ENCODE peak calls at places on chromosomes 1 and 21, in ten cellular contexts. Q, O, P, B, K, F, I, D, N and W are unnamed samples. For H3K4me1, the result is how much of the 10 kb centered on the place peaks cover.

GRCh38 chr1:19452221-19452663 is 33.1 kb downstream of the CAPZB start:
- DNase-seq in Q (no peak), D (no peak), B (no peak), K (no peak), O (no peak), F (no peak), I (no peak), P (no peak), N (peak), W (no peak)

GRCh38 chr1:9455487-9456237 is 83.6 kb upstream of the SLC25A33 start:
- DNase-seq in I (peak), K (peak), D (peak), B (peak), P (peak), F (peak), Q (peak), O (peak), N (peak), W (peak)

GRCh38 chr1:14267991-14268390 is 330.5 kb upstream of the KAZN start:
- DNase-seq in P (no peak), D (no peak), I (no peak), K (no peak), N (no peak), Q (no peak), O (no peak), F (no peak), B (no peak), W (no peak)

GRCh38 chr1:10975567-10976326 is 36.7 kb upstream of the TARDBP start:
- DNase-seq in P (no peak), K (no peak), I (peak), Q (no peak), F (peak), O (peak), D (no peak), B (no peak), N (peak), W (peak)

GRCh38 chr1:66416295-66416694 is 117.7 kb upstream of the SGIP1 start:
- DNase-seq in I (no peak), K (no peak), D (no peak), B (no peak), O (no peak), P (no peak), N (no peak), F (no peak), Q (no peak), W (no peak)

GRCh38 chr21:34018185-34018584 is 55.2 kb upstream of the MRPS6 start:
- DNase-seq in O (no peak), F (no peak), P (no peak), K (no peak), Q (no peak), D (no peak), I (no peak), B (no peak), N (no peak), W (no peak)

GRCh38 chr1:235741294-235741693 is 91.7 kb upstream of the GNG4 start:
- DNase-seq in N (no peak), F (no peak), B (no peak), P (no peak), K (no peak), D (no peak), Q (no peak), I (no peak), O (peak), W (no peak)

GRCh38 chr1:6245869-6246496 is 2.0 kb downstream of the HES3 start:
- DNase-seq in I (peak), O (peak), Q (peak), F (no peak), K (no peak), B (peak), D (no peak), N (no peak), P (no peak), W (no peak)

GRCh38 chr1:23196627-23197328 is 20.5 kb downstream of the HTR1D start:
- DNase-seq in Q (no peak), B (no peak), P (no peak), I (no peak), K (no peak), F (no peak), O (peak), D (peak), N (no peak), W (no peak)

GRCh38 chr1:212218911-212219310 is 66.3 kb upstream of the PPP2R5A start:
- DNase-seq in K (no peak), N (no peak), Q (no peak), D (no peak), F (no peak), B (no peak), O (no peak), P (no peak), I (no peak), W (no peak)

GRCh38 chr1:66446261-66447001 is 87.5 kb upstream of the SGIP1 start:
- DNase-seq in O (peak), K (peak), F (no peak), B (no peak), I (no peak), P (no peak), D (no peak), N (peak), Q (peak), W (peak)

GRCh38 chr21:28069446-28069845 is 923.2 kb downstream of the LTN1 start:
- DNase-seq in K (no peak), N (no peak), I (no peak), P (no peak), D (no peak), Q (no peak), O (no peak), B (no peak), F (no peak), W (no peak)

GRCh38 chr1:58162952-58163550 is 383.5 kb downstream of the OMA1 start:
- DNase-seq in Q (peak), I (peak), P (peak), B (peak), K (peak), D (peak), O (peak), N (peak), F (peak), W (peak)

GRCh38 chr1:161198206-161198876 is 513 bp downstream of the ADAMTS4 start:
- DNase-seq in P (no peak), D (no peak), Q (no peak), O (no peak), N (no peak), B (no peak), K (no peak), I (no peak), F (no peak), W (no peak)

GRCh38 chr1:221118938-221119320 is 239.7 kb downstream of the HLX start:
- DNase-seq in Q (no peak), P (no peak), D (no peak), I (no peak), K (no peak), N (no peak), O (no peak), F (no peak), B (no peak), W (no peak)

GRCh38 chr1:111597433-111597832 is 22.2 kb upstream of the RAP1A start:
- DNase-seq in B (no peak), O (no peak), K (no peak), F (no peak), D (no peak), P (no peak), N (no peak), I (no peak), Q (no peak), W (no peak)

GRCh38 chr1:21781971-21782867 is 730 bp downstream of the USP48 start:
- DNase-seq in D (peak), Q (peak), N (peak), F (no peak), I (peak), O (peak), P (peak), K (peak), B (peak), W (peak)

GRCh38 chr1:175702079-175702795 is 41.2 kb downstream of the TNR start:
- DNase-seq in P (no peak), K (no peak), N (no peak), Q (no peak), I (no peak), F (no peak), O (no peak), D (no peak), B (no peak), W (no peak)

GRCh38 chr1:41380979-41381690 is 19.9 kb downstream of the FOXO6 start:
- DNase-seq in B (no peak), Q (peak), O (no peak), K (peak), N (no peak), D (no peak), F (no peak), P (peak), I (peak), W (peak)

GRCh38 chr1:219847215-219847855 is 81.0 kb downstream of the SLC30A10 start:
- DNase-seq in B (peak), K (no peak), Q (no peak), F (no peak), O (no peak), P (no peak), N (no peak), D (no peak), I (no peak), W (no peak)

GRCh38 chr1:226682841-226683800 is 56.0 kb downstream of the ITPKB start:
- DNase-seq in B (no peak), N (no peak), I (no peak), Q (no peak), D (no peak), K (no peak), O (no peak), F (no peak), P (no peak), W (no peak)
- TF ChIP-seq POLR2A in B (no peak), N (no peak), I (no peak), Q (no peak), D (no peak), K (no peak), O (no peak), F (no peak), P (no peak), W (no peak)

DNA sequence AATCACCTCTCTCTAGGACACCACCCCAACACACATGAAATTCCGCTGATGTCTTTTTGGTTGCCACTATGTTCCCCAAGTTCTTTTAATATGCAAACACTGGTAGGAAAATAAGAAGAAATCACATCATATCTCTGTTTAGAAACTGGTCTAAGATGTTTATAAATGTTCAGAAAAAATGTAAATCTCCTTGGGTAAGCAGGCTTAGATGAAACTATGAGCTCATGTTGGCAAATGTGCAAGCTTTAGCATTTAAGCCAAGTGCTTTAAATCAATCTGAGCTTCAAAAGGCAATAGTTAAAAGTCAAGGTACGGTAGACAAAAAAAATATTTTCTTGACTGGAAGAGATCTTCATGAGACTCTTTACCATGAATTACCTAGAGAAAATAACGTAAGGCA is 25.2 kb upstream of the SLAMF9 start:
- DNase-seq in P (no peak), K (no peak), N (no peak), Q (no peak), I (no peak), O (no peak), F (no peak), D (no peak), B (no peak), W (no peak)
- H3K4me1 ChIP-seq in P (under half), K (under half), N (under half), Q (under half), I (under half), O (under half), F (under half), D (under half), B (under half), W (under half)

GRCh38 chr1:204634260-204634910 is 51.2 kb downstream of the LRRN2 start:
- DNase-seq in K (no peak), N (no peak), P (no peak), Q (no peak), D (no peak), F (no peak), O (no peak), B (no peak), I (no peak), W (no peak)

GRCh38 chr1:204633665-204634064 is 51.9 kb downstream of the LRRN2 start:
- DNase-seq in F (peak), Q (no peak), B (no peak), D (no peak), K (peak), O (no peak), I (no peak), N (no peak), P (peak), W (no peak)

GRCh38 chr1:204628868-204629267 is 56.7 kb downstream of the LRRN2 start:
- DNase-seq in O (no peak), K (no peak), B (no peak), N (no peak), P (no peak), D (no peak), I (no peak), F (no peak), Q (no peak), W (no peak)

GRCh38 chr1:204627436-204627835 is 58.1 kb downstream of the LRRN2 start:
- DNase-seq in D (no peak), F (no peak), B (no peak), N (no peak), O (no peak), Q (no peak), P (no peak), K (no peak), I (no peak), W (no peak)

DNA sequence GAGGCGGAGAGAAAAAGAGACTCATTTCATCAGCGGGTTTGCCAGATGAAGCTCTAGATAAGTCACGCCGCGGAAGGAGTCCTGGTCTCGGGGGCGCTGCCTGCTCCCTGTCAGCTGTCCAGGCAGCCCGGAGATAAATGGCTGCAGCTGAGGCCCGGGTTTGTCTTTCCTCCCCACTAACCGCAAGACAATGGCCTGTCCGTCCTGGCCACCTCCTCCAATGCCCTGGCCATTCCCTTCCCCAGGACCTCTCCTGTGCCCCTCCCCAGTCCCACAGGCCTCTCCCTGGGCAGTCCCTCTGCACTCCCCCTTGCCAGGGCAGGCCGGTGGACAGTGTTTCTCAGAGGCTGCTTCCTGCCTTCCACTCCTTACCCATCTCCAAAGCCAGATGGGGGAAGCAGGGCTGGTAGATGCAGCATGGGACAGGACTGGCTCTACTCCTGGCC is 55.1 kb downstream of the LRRN2 start:
- DNase-seq in N (no peak), K (no peak), B (no peak), I (no peak), O (no peak), P (no peak), D (no peak), Q (peak), F (no peak), W (no peak)
- TF ChIP-seq POLR2A in N (no peak), K (no peak), B (no peak), I (no peak), O (no peak), P (no peak), D (no peak), Q (no peak), F (no peak), W (no peak)

DNA sequence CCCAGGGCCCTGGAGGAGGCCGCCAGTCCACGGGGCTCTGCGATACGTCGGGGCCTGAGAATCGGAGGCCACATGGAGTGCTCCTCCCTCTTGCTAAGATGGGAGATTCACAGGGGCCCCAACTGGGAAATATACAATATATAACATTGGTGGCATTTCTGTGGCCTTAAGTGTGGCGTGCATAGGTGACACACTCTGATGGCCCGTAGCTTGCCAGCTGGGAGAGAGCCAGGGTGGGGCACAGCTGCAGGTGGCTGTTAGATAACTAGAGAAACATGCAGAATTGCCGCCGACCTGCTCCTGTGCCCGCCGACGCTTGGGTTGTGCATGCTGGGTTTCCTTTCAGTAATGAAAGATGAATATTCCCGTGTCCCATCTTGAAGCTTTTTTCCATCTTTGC is 30.1 kb downstream of the UMODL1 start:
- DNase-seq in O (no peak), B (no peak), D (no peak), Q (no peak), N (no peak), I (no peak), K (no peak), F (no peak), P (no peak), W (no peak)
- H3K4me1 ChIP-seq in O (under half), B (under half), D (under half), Q (under half), N (under half), I (under half), K (under half), F (under half), P (under half), W (under half)

GRCh38 chr1:3651939-3652537 is at the start of gene TP73:
- DNase-seq in O (no peak), P (peak), B (peak), D (no peak), Q (peak), I (no peak), N (no peak), K (no peak), F (no peak), W (no peak)

GRCh38 chr1:3646596-3646995 is 3.3 kb downstream of the WRAP73 start:
- DNase-seq in B (peak), Q (no peak), N (no peak), I (no peak), P (no peak), D (no peak), K (no peak), F (no peak), O (no peak), W (no peak)

GRCh38 chr1:3650248-3651010 is 526 bp upstream of the WRAP73 start:
- DNase-seq in B (peak), D (no peak), O (no peak), Q (no peak), I (no peak), N (no peak), F (no peak), P (no peak), K (no peak), W (no peak)

GRCh38 chr1:3651011-3651938 is 1.0 kb upstream of the TP73 start:
- DNase-seq in O (peak), I (no peak), F (no peak), D (no peak), N (no peak), K (no peak), P (no peak), B (peak), Q (no peak), W (no peak)

DNA sequence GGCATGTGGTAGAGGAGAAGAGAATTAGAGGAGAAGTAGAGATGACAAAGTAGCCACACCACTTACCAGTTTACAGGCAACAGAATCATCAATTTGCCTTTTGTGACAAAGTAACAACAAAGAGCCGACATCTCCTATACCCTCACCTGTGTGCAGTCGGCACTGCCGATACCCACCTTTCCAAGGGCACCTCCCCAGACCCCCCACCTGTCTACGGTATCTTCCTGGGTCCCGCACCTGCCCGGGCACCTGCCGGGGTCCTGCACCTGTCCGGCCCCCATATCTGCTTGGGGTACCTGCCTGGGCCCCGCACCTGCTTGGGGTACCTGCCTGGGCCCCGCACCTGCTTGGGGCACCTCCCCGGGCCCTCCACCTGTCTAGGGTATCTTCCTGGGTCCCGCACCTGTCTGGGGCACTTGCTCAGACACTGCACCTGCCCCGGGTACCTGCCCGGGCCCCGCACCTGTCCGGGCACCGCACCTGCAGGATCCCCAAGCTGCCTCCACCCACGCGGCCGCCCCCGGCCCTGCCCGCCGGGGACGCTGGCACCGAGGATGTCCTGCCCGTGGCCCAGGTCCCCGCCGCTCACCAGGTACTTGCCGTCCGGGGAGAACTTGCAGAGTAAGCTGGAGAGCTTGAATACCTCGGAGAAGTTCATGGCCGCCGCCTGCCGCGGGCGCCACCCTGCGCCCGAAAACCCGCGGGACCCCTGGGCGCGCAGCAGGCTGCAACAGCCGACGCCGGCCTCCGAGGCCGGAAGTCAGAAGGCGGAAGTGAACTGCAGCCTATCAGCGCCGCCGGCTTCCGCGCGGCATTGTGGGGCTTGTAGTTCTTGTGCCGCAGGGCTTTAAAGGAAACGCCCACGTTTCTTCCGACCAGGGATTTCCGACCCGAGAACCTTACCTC is at the start of gene WRAP73:
- DNase-seq in O (peak), F (peak), D (peak), I (peak), B (peak), P (peak), Q (peak), N (peak), K (peak), W (peak)
- TF ChIP-seq POLR2A in O (peak), F (peak), D (peak), I (peak), B (peak), P (peak), Q (peak), N (peak), K (peak), W (peak)

GRCh38 chr1:180644526-180645206 is 12.8 kb downstream of the XPR1 start:
- DNase-seq in P (no peak), K (no peak), Q (no peak), F (no peak), D (no peak), I (no peak), O (no peak), B (no peak), N (no peak), W (no peak)

GRCh38 chr1:180643693-180644092 is 11.9 kb downstream of the XPR1 start:
- DNase-seq in F (no peak), O (no peak), N (peak), P (peak), D (peak), Q (no peak), K (peak), B (no peak), I (peak), W (peak)

GRCh38 chr1:180640531-180640949 is 8.7 kb downstream of the XPR1 start:
- DNase-seq in N (no peak), O (no peak), K (no peak), Q (peak), F (no peak), B (no peak), D (no peak), P (no peak), I (no peak), W (no peak)

GRCh38 chr1:180641662-180642061 is 9.8 kb downstream of the XPR1 start:
- DNase-seq in D (no peak), K (no peak), N (no peak), P (no peak), B (no peak), Q (no peak), F (no peak), O (no peak), I (no peak), W (no peak)

GRCh38 chr1:180642781-180643180 is 11.0 kb downstream of the XPR1 start:
- DNase-seq in Q (no peak), I (no peak), F (no peak), O (no peak), K (no peak), P (no peak), D (no peak), N (no peak), B (no peak), W (no peak)
- H3K4me1 ChIP-seq in Q (under half), I (under half), F (under half), O (under half), K (under half), P (under half), D (under half), N (under half), B (under half), W (under half)